ENCODE peak calls at places on chromosomes 7 and 10, in four cellular contexts. O is CD8-positive, alpha-beta memory T cell; I is fibroblast of mammary gland; V is mesendoderm. T is an unnamed sample.
A peak's percentile ranks its signal among the peaks of the same experiment; 100 is the strongest.

GRCh38 chr10:131195552-131196159 is 115.9 kb downstream of the TCERG1L start:
- DNase-seq in V (no peak), I (no peak), O (no peak), T (no peak)

GRCh38 chr7:108251700-108252099 is 121.5 kb upstream of the LAMB4 start:
- DNase-seq in V (no peak), O (no peak), I (no peak), T (no peak)

GRCh38 chr10:86755740-86756510 is 494 bp upstream of the BMPR1A start:
- DNase-seq in O (peak; percentile 79), I (peak; percentile 80), V (peak; percentile 97), T (peak; percentile 94)

GRCh38 chr10:51862149-51862548 is 162.8 kb upstream of the CSTF2T start:
- DNase-seq in O (no peak), V (no peak), I (no peak), T (no peak)

GRCh38 chr7:16422917-16423316 is 1.6 kb upstream of the CRPPA start:
- DNase-seq in O (no peak), V (peak; percentile 30), I (no peak), T (no peak)

GRCh38 chr10:27245846-27246245 is 5.2 kb upstream of the ACBD5 start:
- DNase-seq in I (no peak), V (no peak), O (no peak), T (no peak)

GRCh38 chr10:13704969-13705368 is 118.2 kb downstream of the PRPF18 start:
- DNase-seq in V (no peak), O (no peak), I (no peak), T (no peak)

GRCh38 chr10:91552706-91553105 is 80.2 kb downstream of the PPP1R3C start:
- DNase-seq in V (peak; percentile 37), O (no peak), I (peak; percentile 27), T (peak; percentile 41)

GRCh38 chr10:6171891-6172354 is 30.8 kb upstream of the PFKFB3 start:
- DNase-seq in O (no peak), I (peak; percentile 98), V (no peak), T (no peak)

GRCh38 chr10:24681476-24682088 is 42.1 kb downstream of the ARHGAP21 start:
- DNase-seq in O (no peak), V (no peak), I (no peak), T (no peak)

GRCh38 chr10:43872644-43873043 is 224.0 kb upstream of the ZNF32 start:
- DNase-seq in O (no peak), I (no peak), V (no peak), T (no peak)

GRCh38 chr10:78139336-78139735 is 105.7 kb downstream of the RPS24 start:
- DNase-seq in O (no peak), I (no peak), V (peak; percentile 45), T (peak; percentile 25)

GRCh38 chr7:7585241-7585928 is 18.7 kb downstream of the MIOS start:
- DNase-seq in O (no peak), I (no peak), V (no peak), T (no peak)

GRCh38 chr10:7092603-7093002 is 318.2 kb downstream of the SFMBT2 start:
- DNase-seq in I (no peak), O (no peak), V (no peak), T (no peak)

GRCh38 chr10:133525444-133525843 is 1.7 kb upstream of the CYP2E1 start:
- DNase-seq in I (no peak), V (no peak), O (no peak), T (no peak)

GRCh38 chr10:62076872-62077271 is 175.4 kb downstream of the ARID5B start:
- DNase-seq in I (peak; percentile 79), O (peak; percentile 17), V (peak; percentile 25), T (no peak)

GRCh38 chr7:146185844-146186243 is 69.2 kb downstream of the CNTNAP2 start:
- DNase-seq in O (no peak), V (no peak), I (peak; percentile 3), T (no peak)

GRCh38 chr10:30413996-30414576 is 19.9 kb upstream of the MAP3K8 start:
- DNase-seq in V (peak; percentile 61), I (peak; percentile 79), O (peak; percentile 40), T (no peak)

GRCh38 chr7:115471891-115472290 is 550.0 kb downstream of the MDFIC start:
- DNase-seq in I (peak; percentile 32), O (no peak), V (no peak), T (no peak)

GRCh38 chr10:117168729-117169128 is 28.6 kb upstream of the KCNK18 start:
- DNase-seq in I (no peak), V (no peak), O (no peak), T (no peak)
- H3K4me3 ChIP-seq in I (no peak overlapping the region), V (no peak overlapping the region), O (no peak overlapping the region), T (no peak overlapping the region)

GRCh38 chr7:123569352-123569999 is 11.9 kb upstream of the NDUFA5 start:
- DNase-seq in V (no peak), I (no peak), O (no peak), T (no peak)
- H3K4me3 ChIP-seq in V (no peak overlapping the region), I (no peak overlapping the region), O (no peak overlapping the region), T (no peak overlapping the region)

DNA sequence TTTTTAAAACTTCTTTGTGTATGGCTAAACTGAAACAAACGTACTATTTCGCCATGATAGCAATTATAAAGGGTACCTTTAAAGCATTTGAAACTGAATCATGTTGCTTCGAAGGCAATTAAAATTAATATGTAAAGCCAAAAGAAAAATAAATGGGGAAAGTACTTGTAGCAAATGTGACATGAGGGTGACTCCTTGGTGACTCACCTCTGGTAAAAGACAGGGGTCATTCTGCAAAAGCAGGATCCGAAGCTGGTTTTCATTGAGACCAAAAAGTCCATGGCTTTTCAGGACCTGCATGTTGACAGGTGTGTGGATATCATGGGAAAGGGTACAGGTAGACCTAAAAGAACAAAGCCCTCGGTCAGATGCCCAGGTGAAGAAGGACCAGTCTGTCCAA is 1.5 kb downstream of the ZC3HAV1L start:
- DNase-seq in I (peak; percentile 55), V (no peak), O (no peak), T (no peak)
- H3K4me3 ChIP-seq in I (peak overlapping the region; percentile 70), V (no peak overlapping the region), O (no peak overlapping the region), T (peak overlapping the region; percentile 87)

GRCh38 chr7:107069457-107069856 is 25.0 kb downstream of the PRKAR2B start:
- DNase-seq in I (no peak), V (no peak), O (no peak), T (no peak)

GRCh38 chr7:107068156-107068555 is 23.7 kb downstream of the PRKAR2B start:
- DNase-seq in V (no peak), I (no peak), O (no peak), T (no peak)

GRCh38 chr7:107072133-107072532 is 27.6 kb downstream of the PRKAR2B start:
- DNase-seq in O (no peak), I (no peak), V (no peak), T (no peak)

GRCh38 chr7:107071129-107071528 is 26.6 kb downstream of the PRKAR2B start:
- DNase-seq in I (no peak), V (no peak), O (no peak), T (no peak)

DNA sequence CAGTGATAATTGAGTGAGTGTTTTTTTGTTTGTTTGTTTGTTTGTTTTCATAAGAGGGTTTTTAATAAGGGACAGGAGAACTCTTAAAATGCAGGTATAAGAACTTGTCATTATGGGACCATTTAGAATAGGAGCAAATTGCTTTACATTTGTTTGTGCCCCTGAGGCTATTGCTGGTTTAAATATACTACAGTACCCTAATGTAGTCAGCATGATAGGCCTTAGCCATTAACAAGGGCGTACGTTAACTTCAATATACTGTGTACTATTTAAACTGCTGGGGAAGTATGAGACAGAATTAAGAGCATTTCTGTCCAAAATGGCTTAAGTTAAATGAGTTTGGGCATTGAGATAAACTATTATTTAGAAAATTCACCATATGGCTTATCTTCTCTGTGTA is 26.2 kb downstream of the PRKAR2B start:
- DNase-seq in I (no peak), V (no peak), O (no peak), T (no peak)
- H3K4me3 ChIP-seq in I (no peak overlapping the region), V (no peak overlapping the region), O (no peak overlapping the region), T (no peak overlapping the region)